ENCODE peak calls at places on chromosomes 16 and 17, in seven cellular contexts. W, X, S, K, F, O and D are unnamed samples.

GRCh38 chr16:18803569-18804462 is 2.5 kb upstream of the ARL6IP1 start:
- DNase-seq in K (no peak), F (no peak), S (no peak), O (no peak), W (no peak), X (no peak), D (no peak)

GRCh38 chr17:6710317-6710716 is 2.9 kb downstream of the SLC13A5 start:
- DNase-seq in K (no peak), W (no peak), F (no peak), X (no peak), S (no peak), O (no peak), D (no peak)

GRCh38 chr17:77323413-77324171 is 182.8 kb downstream of the SEC14L1 start:
- DNase-seq in X (peak), O (no peak), S (no peak), F (no peak), W (no peak), K (no peak), D (no peak)

GRCh38 chr16:81522141-81522701 is 77.6 kb downstream of the CMIP start:
- DNase-seq in O (no peak), F (no peak), W (no peak), X (no peak), S (no peak), K (no peak), D (no peak)

GRCh38 chr16:71354156-71354555 is 4.4 kb upstream of the CALB2 start:
- DNase-seq in O (no peak), W (no peak), X (no peak), K (no peak), F (no peak), S (no peak), D (no peak)

GRCh38 chr17:42686520-42687137 is 4.3 kb downstream of the CNTNAP1 start:
- DNase-seq in O (no peak), X (no peak), W (no peak), S (no peak), F (no peak), K (no peak), D (no peak)

GRCh38 chr16:71767060-71767900 is 41.4 kb downstream of the AP1G1 start:
- DNase-seq in W (no peak), O (no peak), X (no peak), K (no peak), F (no peak), S (no peak), D (no peak)

GRCh38 chr17:30113213-30113612 is 3.4 kb upstream of the NSRP1 start:
- DNase-seq in X (no peak), W (no peak), K (no peak), F (no peak), O (no peak), S (no peak), D (peak)

GRCh38 chr16:1691276-1691675 is 13.2 kb downstream of the JPT2 start:
- DNase-seq in X (no peak), W (no peak), K (no peak), F (no peak), S (no peak), O (no peak), D (no peak)

GRCh38 chr17:68498479-68499326 is 13.5 kb upstream of the PRKAR1A start:
- DNase-seq in O (no peak), X (no peak), W (no peak), S (no peak), K (no peak), F (no peak), D (no peak)

GRCh38 chr16:24771132-24771778 is 41.8 kb downstream of the TNRC6A start:
- DNase-seq in X (no peak), K (no peak), W (no peak), S (no peak), O (no peak), F (no peak), D (no peak)

GRCh38 chr17:39246274-39246673 is 20.5 kb upstream of the STAC2 start:
- DNase-seq in S (no peak), O (no peak), F (no peak), W (no peak), X (no peak), K (no peak), D (no peak)

GRCh38 chr16:15777533-15778203 is 79.2 kb downstream of the MYH11 start:
- DNase-seq in O (peak), K (peak), W (no peak), S (peak), F (no peak), X (no peak), D (peak)

GRCh38 chr17:64156670-64157069 is 26.7 kb upstream of the ERN1 start:
- DNase-seq in F (no peak), W (no peak), X (peak), S (no peak), O (no peak), K (no peak), D (no peak)

GRCh38 chr16:79211581-79211980 is 389.0 kb downstream of the MAF start:
- DNase-seq in K (no peak), X (no peak), W (no peak), S (no peak), F (no peak), O (no peak), D (no peak)

GRCh38 chr16:9081843-9082242 is 9.6 kb upstream of the HAPSTR1 start:
- DNase-seq in O (no peak), W (no peak), F (no peak), K (no peak), S (no peak), X (no peak), D (no peak)

GRCh38 chr17:70872194-70872593 is 702.9 kb downstream of the KCNJ2 start:
- DNase-seq in K (no peak), F (no peak), S (no peak), W (no peak), O (no peak), X (no peak), D (no peak)

GRCh38 chr17:8798176-8799000 is 777 bp downstream of the MFSD6L start:
- DNase-seq in S (no peak), W (no peak), K (no peak), F (no peak), X (no peak), O (no peak), D (no peak)

GRCh38 chr17:34009946-34010345 is 245.1 kb upstream of the CCL2 start:
- DNase-seq in F (no peak), X (no peak), K (no peak), W (no peak), O (no peak), S (no peak), D (no peak)

GRCh38 chr17:81419333-81419885 is 24.2 kb downstream of the BAHCC1 start:
- DNase-seq in K (peak), S (no peak), O (peak), F (no peak), X (peak), W (no peak), D (peak)

GRCh38 chr17:42028791-42029127 is 8.9 kb downstream of the NKIRAS2 start:
- DNase-seq in X (no peak), K (no peak), F (no peak), O (no peak), W (no peak), S (no peak), D (no peak)

GRCh38 chr16:9395958-9396359 is 304.5 kb downstream of the HAPSTR1 start:
- DNase-seq in S (no peak), F (no peak), K (no peak), X (no peak), O (no peak), W (no peak), D (peak)

GRCh38 chr17:61680921-61681320 is 89.9 kb upstream of the NACA2 start:
- DNase-seq in X (no peak), O (no peak), K (no peak), S (no peak), W (no peak), F (no peak), D (no peak)

GRCh38 chr17:63702616-63703015 is 2.7 kb upstream of the LIMD2 start:
- DNase-seq in F (no peak), S (no peak), O (no peak), K (no peak), X (no peak), W (no peak), D (no peak)